ENCODE peak calls at places on chromosomes 7 and 10, in four cellular contexts. J is fibroblast of lung, D is A673, X is prostate gland. R is an unnamed sample.

GRCh38 chr10:21069278-21069677 is 172.2 kb upstream of the NEBL start:
- DNase-seq in J (no peak), D (no peak), X (no peak), R (no peak)

GRCh38 chr7:149669121-149669818 is 104.1 kb downstream of the ZNF467 start:
- DNase-seq in J (peak), D (peak), X (no peak), R (no peak)

GRCh38 chr7:38229386-38229785 is 44.0 kb downstream of the TARP start:
- DNase-seq in J (peak), D (no peak), X (no peak), R (no peak)

GRCh38 chr10:55491712-55492111 is 690.7 kb upstream of the PCDH15 start:
- DNase-seq in J (no peak), D (no peak), X (no peak), R (no peak)

GRCh38 chr10:1272079-1272478 is 215.9 kb downstream of the WDR37 start:
- DNase-seq in J (no peak), D (no peak), X (no peak), R (no peak)

GRCh38 chr7:151840088-151840910 is 36.6 kb downstream of the PRKAG2 start:
- DNase-seq in J (no peak), D (no peak), X (no peak), R (no peak)

GRCh38 chr10:45534572-45534971 is 138.0 kb downstream of the ZFAND4 start:
- DNase-seq in J (no peak), D (no peak), X (no peak), R (no peak)

GRCh38 chr7:25907214-25907613 is 244.8 kb upstream of the NFE2L3 start:
- DNase-seq in J (no peak), D (no peak), X (no peak), R (no peak)

GRCh38 chr7:1693419-1693990 is 23.4 kb downstream of the ELFN1 start:
- DNase-seq in J (no peak), D (no peak), X (no peak), R (no peak)

GRCh38 chr7:159328096-159328495 is 183.4 kb upstream of the VIPR2 start:
- DNase-seq in J (peak), D (no peak), X (no peak), R (no peak)

GRCh38 chr10:125262414-125262813 is 102.1 kb upstream of the CTBP2 start:
- DNase-seq in J (no peak), D (no peak), X (no peak), R (no peak)

GRCh38 chr10:130009228-130009627 is 45.2 kb upstream of the EBF3 start:
- DNase-seq in J (no peak), D (no peak), X (no peak), R (no peak)

GRCh38 chr7:42913591-42913990 is 1.7 kb upstream of the C7orf25 start:
- DNase-seq in J (no peak), D (no peak), X (no peak), R (no peak)

GRCh38 chr7:78149787-78150186 is 351.2 kb downstream of the PHTF2 start:
- DNase-seq in J (peak), D (no peak), X (no peak), R (no peak)

GRCh38 chr10:34392641-34393170 is 422.4 kb downstream of the PARD3 start:
- DNase-seq in J (no peak), D (no peak), X (no peak), R (no peak)

GRCh38 chr10:69007260-69007659 is 18.7 kb downstream of the KIFBP start:
- DNase-seq in J (no peak), D (no peak), X (no peak), R (no peak)

GRCh38 chr10:94133239-94133638 is 139.5 kb downstream of the PLCE1 start:
- DNase-seq in J (no peak), D (peak), X (peak), R (no peak)

GRCh38 chr10:18005781-18006456 is 54.2 kb downstream of the SLC39A12 start:
- DNase-seq in J (peak), D (peak), X (no peak), R (no peak)

GRCh38 chr7:92810242-92810611 is 26.1 kb downstream of the CDK6 start:
- DNase-seq in J (no peak), D (no peak), X (no peak), R (peak)

GRCh38 chr10:114650266-114650665 is 7.8 kb downstream of the ABLIM1 start:
- DNase-seq in J (no peak), D (no peak), X (no peak), R (no peak)

GRCh38 chr7:66776800-66777468 is 36.4 kb downstream of the RABGEF1 start:
- DNase-seq in J (no peak), D (no peak), X (no peak), R (no peak)

GRCh38 chr7:2095533-2095932 is 137.2 kb downstream of the MAD1L1 start:
- DNase-seq in J (no peak), D (no peak), X (no peak), R (no peak)

GRCh38 chr10:47257396-47258120 is 42.4 kb upstream of the GDF10 start:
- DNase-seq in J (peak), D (no peak), X (no peak), R (no peak)

GRCh38 chr10:49700997-49701396 is 21.5 kb downstream of the C10orf53 start:
- DNase-seq in J (no peak), D (no peak), X (no peak), R (no peak)

GRCh38 chr10:88835095-88835909 is 16.3 kb downstream of the ANKRD22 start:
- DNase-seq in J (peak), D (peak), X (peak), R (peak)

GRCh38 chr10:35699862-35700489 is 57.9 kb upstream of the FZD8 start:
- DNase-seq in J (no peak), D (no peak), X (no peak), R (no peak)

GRCh38 chr10:32263300-32263699 is 83.7 kb downstream of the EPC1 start:
- DNase-seq in J (no peak), D (no peak), X (no peak), R (no peak)

GRCh38 chr7:96995406-96996110 is 9.8 kb upstream of the DLX6 start:
- DNase-seq in J (no peak), D (no peak), X (no peak), R (no peak)

GRCh38 chr7:33195264-33195663 is 65.9 kb downstream of the BBS9 start:
- DNase-seq in J (peak), D (no peak), X (no peak), R (no peak)

GRCh38 chr10:17074548-17074860 is 55.1 kb downstream of the CUBN start:
- DNase-seq in J (no peak), D (no peak), X (no peak), R (no peak)

GRCh38 chr7:151680810-151681209 is 161.1 kb upstream of the RHEB start:
- DNase-seq in J (peak), D (no peak), X (peak), R (no peak)

GRCh38 chr10:76282122-76283030 is 851.0 kb downstream of the LRMDA start:
- DNase-seq in J (peak), D (peak), X (no peak), R (no peak)

GRCh38 chr10:97572214-97572989 is at the start of gene ANKRD2:
- DNase-seq in J (peak), D (peak), X (peak), R (no peak)

GRCh38 chr10:107966817-107967216 is 802.3 kb upstream of the SORCS1 start:
- DNase-seq in J (peak), D (no peak), X (no peak), R (no peak)

GRCh38 chr10:69861251-69862240 is 59.8 kb downstream of the COL13A1 start:
- DNase-seq in J (peak), D (peak), X (no peak), R (no peak)

GRCh38 chr10:1109795-1110673 is 53.8 kb downstream of the WDR37 start:
- DNase-seq in J (peak), D (peak), X (peak), R (peak)

GRCh38 chr10:45602082-45602730 is 70.4 kb downstream of the ZFAND4 start:
- DNase-seq in J (peak), D (no peak), X (no peak), R (no peak)

GRCh38 chr10:122407375-122408125 is 33.0 kb downstream of the PLEKHA1 start:
- DNase-seq in J (no peak), D (no peak), X (no peak), R (no peak)

GRCh38 chr10:131500892-131501291 is 189.4 kb upstream of the TCERG1L start:
- DNase-seq in J (no peak), D (no peak), X (no peak), R (no peak)

GRCh38 chr7:142332421-142332820 is 74.6 kb upstream of the PRSS58 start:
- DNase-seq in J (no peak), D (no peak), X (no peak), R (no peak)
- H3K27ac ChIP-seq in J (no peak), D (no peak), X (no peak), R (no peak)

DNA sequence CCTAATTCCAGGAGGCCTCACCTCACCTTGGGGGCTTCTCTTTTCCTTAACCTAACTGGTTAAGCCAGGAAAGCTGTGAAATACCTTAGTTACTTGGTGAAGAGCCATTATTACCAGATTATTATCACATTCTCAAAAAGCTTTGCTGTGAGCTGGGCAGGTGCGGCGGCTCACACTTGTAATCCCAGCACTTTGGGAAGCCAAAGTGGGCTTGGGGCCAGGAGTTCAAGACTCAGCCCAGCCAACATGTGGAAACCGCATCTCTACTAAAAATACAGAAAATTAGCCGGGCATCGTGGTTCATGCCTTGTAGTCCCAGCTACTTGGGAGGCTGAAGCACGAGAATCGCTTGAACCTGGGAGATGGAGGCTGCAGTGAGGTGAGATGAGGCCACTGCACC is 102.4 kb upstream of the KLF6 start:
- DNase-seq in J (no peak), D (no peak), X (no peak), R (no peak)
- H3K27ac ChIP-seq in J (peak), D (no peak), X (peak), R (no peak)

GRCh38 chr7:28136420-28136819 is 44.2 kb downstream of the JAZF1 start:
- DNase-seq in J (no peak), D (no peak), X (no peak), R (no peak)

GRCh38 chr7:28135296-28135695 is 45.3 kb downstream of the JAZF1 start:
- DNase-seq in J (peak), D (no peak), X (no peak), R (no peak)

GRCh38 chr7:28137471-28137870 is 43.1 kb downstream of the JAZF1 start:
- DNase-seq in J (no peak), D (no peak), X (no peak), R (no peak)

GRCh38 chr7:28135760-28136159 is 44.8 kb downstream of the JAZF1 start:
- DNase-seq in J (no peak), D (no peak), X (no peak), R (no peak)

GRCh38 chr7:28136885-28137284 is 43.7 kb downstream of the JAZF1 start:
- DNase-seq in J (no peak), D (no peak), X (no peak), R (no peak)
- H3K27ac ChIP-seq in J (no peak), D (no peak), X (no peak), R (no peak)

DNA sequence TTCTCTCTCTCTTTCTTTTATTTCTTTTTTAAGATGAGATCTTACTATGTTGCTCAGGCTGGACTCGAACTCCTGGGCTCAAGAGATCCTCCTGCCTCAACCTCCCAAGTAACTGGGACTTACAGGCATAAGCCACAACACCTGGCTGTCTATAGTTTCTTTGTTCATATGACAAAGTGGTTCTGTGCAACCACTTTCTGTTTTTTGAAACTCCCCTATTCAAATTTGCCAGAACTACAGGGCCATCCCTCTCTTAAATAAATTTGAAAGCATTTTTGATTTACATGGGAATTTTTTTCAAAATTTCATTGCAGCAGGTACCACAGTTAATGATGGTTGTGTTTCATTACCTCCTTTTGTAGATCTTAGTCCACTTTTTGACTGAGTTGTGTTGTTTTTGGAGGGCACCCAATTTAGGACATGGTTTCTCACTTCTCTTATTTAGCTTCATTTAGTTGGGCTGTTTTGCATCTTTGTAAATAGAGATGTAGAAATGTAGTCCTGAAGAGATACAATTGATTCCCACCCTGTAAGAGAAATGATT is 119.2 kb downstream of the LRRC4 start:
- DNase-seq in J (no peak), D (no peak), X (no peak), R (no peak)
- H3K27ac ChIP-seq in J (no peak), D (no peak), X (no peak), R (no peak)

GRCh38 chr10:110613341-110613995 is 30.7 kb upstream of the RBM20 start:
- DNase-seq in J (no peak), D (no peak), X (no peak), R (no peak)

GRCh38 chr10:110617455-110618162 is 26.5 kb upstream of the RBM20 start:
- DNase-seq in J (no peak), D (no peak), X (no peak), R (no peak)

GRCh38 chr10:110616493-110617033 is 27.6 kb upstream of the RBM20 start:
- DNase-seq in J (no peak), D (no peak), X (no peak), R (no peak)

GRCh38 chr10:110613996-110614495 is 30.1 kb upstream of the RBM20 start:
- DNase-seq in J (no peak), D (no peak), X (no peak), R (no peak)

DNA sequence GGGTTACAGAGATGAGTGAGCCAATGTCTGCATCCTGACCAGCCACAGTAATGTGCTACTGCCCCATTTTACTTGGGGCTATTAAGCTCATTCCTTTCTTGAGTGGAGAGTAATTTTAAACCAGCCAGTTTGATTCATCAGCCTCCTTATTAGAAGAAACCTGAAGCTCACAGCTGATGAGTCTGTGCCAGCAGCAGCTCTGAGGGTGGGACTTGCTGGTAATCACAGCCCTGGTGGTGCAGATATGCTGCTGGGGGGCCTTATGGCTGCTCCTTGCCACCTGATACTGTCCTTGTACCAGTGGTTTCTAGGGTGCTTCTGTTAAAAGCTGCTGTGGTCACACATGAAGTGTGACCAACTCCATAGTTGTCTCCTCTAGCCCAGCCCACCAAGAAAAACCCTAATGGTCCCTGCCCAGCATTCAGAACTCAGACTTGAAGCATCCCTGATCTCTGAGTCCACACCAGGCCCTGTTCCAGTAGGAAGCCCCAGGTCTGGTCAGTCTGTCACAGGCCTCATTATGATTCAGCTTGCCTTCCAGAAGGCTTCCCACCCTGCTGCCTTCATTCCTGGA is 29.0 kb upstream of the RBM20 start:
- DNase-seq in J (no peak), D (no peak), X (no peak), R (no peak)
- H3K27ac ChIP-seq in J (no peak), D (no peak), X (no peak), R (no peak)